ENCODE peak calls at places on chromosomes 12 and 14, in eight cellular contexts. One of them, this sample, is unnamed.

GRCh38 chr12:71010143-71010479 is 89.6 kb upstream of the PTPRR start:
- DNase-seq in neural crest cell: no peak
- DNase-seq in tibial artery: no peak
- DNase-seq in psoas muscle: no peak
- DNase-seq in CD8-positive, alpha-beta T cell: no peak
- DNase-seq in GM13977: no peak
- DNase-seq in left lung: no peak
- DNase-seq in natural killer cell: no peak
- DNase-seq in this sample: no peak

GRCh38 chr12:104673294-104674062 is 216.7 kb downstream of the CHST11 start:
- DNase-seq in CD8-positive, alpha-beta T cell: no peak
- DNase-seq in neural crest cell: no peak
- DNase-seq in left lung: no peak
- DNase-seq in natural killer cell: no peak
- DNase-seq in GM13977: no peak
- DNase-seq in tibial artery: peak; percentile 49
- DNase-seq in psoas muscle: no peak
- DNase-seq in this sample: no peak

GRCh38 chr14:70886421-70887206 is 20.6 kb upstream of the PCNX1 start:
- DNase-seq in CD8-positive, alpha-beta T cell: no peak
- DNase-seq in tibial artery: no peak
- DNase-seq in left lung: no peak
- DNase-seq in neural crest cell: no peak
- DNase-seq in psoas muscle: no peak
- DNase-seq in GM13977: no peak
- DNase-seq in natural killer cell: no peak
- DNase-seq in this sample: peak; percentile 19

GRCh38 chr14:99763527-99764221 is 29.5 kb upstream of the EML1 start:
- DNase-seq in GM13977: no peak
- DNase-seq in CD8-positive, alpha-beta T cell: no peak
- DNase-seq in left lung: no peak
- DNase-seq in natural killer cell: no peak
- DNase-seq in psoas muscle: no peak
- DNase-seq in tibial artery: no peak
- DNase-seq in neural crest cell: no peak
- DNase-seq in this sample: no peak

GRCh38 chr14:76834296-76834695 is 8.1 kb downstream of the LRRC74A start:
- DNase-seq in CD8-positive, alpha-beta T cell: no peak
- DNase-seq in psoas muscle: no peak
- DNase-seq in neural crest cell: no peak
- DNase-seq in natural killer cell: no peak
- DNase-seq in GM13977: no peak
- DNase-seq in tibial artery: no peak
- DNase-seq in left lung: no peak
- DNase-seq in this sample: no peak

GRCh38 chr12:113328368-113328889 is 6.5 kb downstream of the SLC8B1 start:
- DNase-seq in neural crest cell: no peak
- DNase-seq in left lung: peak; percentile 1
- DNase-seq in natural killer cell: no peak
- DNase-seq in GM13977: no peak
- DNase-seq in psoas muscle: peak; percentile 24
- DNase-seq in tibial artery: no peak
- DNase-seq in CD8-positive, alpha-beta T cell: no peak
- DNase-seq in this sample: no peak

GRCh38 chr14:70052990-70053389 is 135.8 kb downstream of the SLC8A3 start:
- DNase-seq in CD8-positive, alpha-beta T cell: no peak
- DNase-seq in neural crest cell: peak; percentile 61
- DNase-seq in psoas muscle: no peak
- DNase-seq in GM13977: no peak
- DNase-seq in left lung: no peak
- DNase-seq in natural killer cell: no peak
- DNase-seq in tibial artery: no peak
- DNase-seq in this sample: no peak

GRCh38 chr12:203462-204260 is 10.3 kb downstream of the SLC6A12 start:
- DNase-seq in neural crest cell: peak; percentile 59
- DNase-seq in natural killer cell: no peak
- DNase-seq in left lung: peak; percentile 81
- DNase-seq in GM13977: no peak
- DNase-seq in psoas muscle: peak; percentile 73
- DNase-seq in tibial artery: no peak
- DNase-seq in CD8-positive, alpha-beta T cell: no peak
- DNase-seq in this sample: no peak

GRCh38 chr12:109489955-109490565 is 12.6 kb downstream of the UBE3B start:
- DNase-seq in left lung: no peak
- DNase-seq in GM13977: no peak
- DNase-seq in psoas muscle: no peak
- DNase-seq in neural crest cell: no peak
- DNase-seq in CD8-positive, alpha-beta T cell: no peak
- DNase-seq in natural killer cell: no peak
- DNase-seq in tibial artery: no peak
- DNase-seq in this sample: no peak

DNA sequence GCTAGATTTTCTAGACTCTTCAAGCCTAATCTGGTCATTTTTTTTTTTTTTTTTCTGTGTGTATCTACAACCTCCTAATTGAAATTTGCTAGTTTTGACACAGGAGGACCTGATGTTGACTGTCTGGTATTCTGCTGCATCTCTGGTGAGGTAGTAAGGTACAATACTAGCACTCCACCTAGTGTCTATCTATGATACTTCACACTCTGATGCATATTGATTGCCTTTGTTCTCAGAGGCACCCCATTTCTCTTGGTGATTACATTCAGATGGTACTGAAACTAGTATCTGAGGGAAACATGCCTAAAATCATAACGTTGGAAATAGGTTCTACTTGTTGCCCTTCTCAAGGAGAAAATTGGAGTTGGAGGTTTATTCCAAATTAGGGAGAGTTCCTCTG is 930.5 kb upstream of the NOVA1 start:
- DNase-seq in tibial artery: no peak
- DNase-seq in GM13977: no peak
- DNase-seq in neural crest cell: no peak
- DNase-seq in psoas muscle: no peak
- DNase-seq in left lung: no peak
- DNase-seq in natural killer cell: no peak
- DNase-seq in CD8-positive, alpha-beta T cell: no peak
- DNase-seq in this sample: no peak
- TF ChIP-seq CTCF in tibial artery: no peak
- TF ChIP-seq CTCF in GM13977: peak; percentile 30
- TF ChIP-seq CTCF in neural crest cell: peak; percentile 72
- TF ChIP-seq CTCF in psoas muscle: no peak
- TF ChIP-seq CTCF in left lung: no peak
- TF ChIP-seq CTCF in natural killer cell: no peak
- TF ChIP-seq CTCF in CD8-positive, alpha-beta T cell: no peak
- TF ChIP-seq CTCF in this sample: no peak

GRCh38 chr14:93104961-93105360 is 10.8 kb downstream of the ITPK1 start:
- DNase-seq in natural killer cell: no peak
- DNase-seq in psoas muscle: no peak
- DNase-seq in GM13977: no peak
- DNase-seq in CD8-positive, alpha-beta T cell: no peak
- DNase-seq in tibial artery: no peak
- DNase-seq in left lung: no peak
- DNase-seq in neural crest cell: no peak
- DNase-seq in this sample: no peak
- TF ChIP-seq CTCF in natural killer cell: no peak
- TF ChIP-seq CTCF in psoas muscle: no peak
- TF ChIP-seq CTCF in GM13977: no peak
- TF ChIP-seq CTCF in CD8-positive, alpha-beta T cell: no peak
- TF ChIP-seq CTCF in tibial artery: no peak
- TF ChIP-seq CTCF in left lung: no peak
- TF ChIP-seq CTCF in neural crest cell: no peak
- TF ChIP-seq CTCF in this sample: no peak

DNA sequence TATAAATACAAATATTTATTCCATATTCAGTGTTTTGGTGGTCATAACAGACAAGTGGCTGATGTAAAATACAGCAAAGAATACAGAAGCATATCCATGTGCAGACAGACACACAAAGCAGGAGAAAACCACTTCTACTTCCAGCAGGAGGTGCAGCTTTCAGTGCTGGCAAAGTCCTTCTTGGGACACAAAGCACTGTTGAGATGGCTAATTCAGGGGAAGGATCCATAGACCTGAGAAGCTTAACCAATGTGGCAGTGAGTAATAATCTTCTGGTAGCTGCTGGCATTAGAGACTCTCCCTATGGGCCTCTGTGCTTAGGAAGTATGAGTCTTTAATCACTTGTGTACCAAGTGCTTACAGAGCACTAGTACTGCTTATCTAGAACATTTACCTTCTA is 26.8 kb downstream of the AMN1 start:
- DNase-seq in CD8-positive, alpha-beta T cell: no peak
- DNase-seq in tibial artery: no peak
- DNase-seq in neural crest cell: no peak
- DNase-seq in psoas muscle: no peak
- DNase-seq in left lung: no peak
- DNase-seq in GM13977: no peak
- DNase-seq in natural killer cell: no peak
- DNase-seq in this sample: no peak
- TF ChIP-seq CTCF in CD8-positive, alpha-beta T cell: no peak
- TF ChIP-seq CTCF in tibial artery: peak; percentile 14
- TF ChIP-seq CTCF in neural crest cell: no peak
- TF ChIP-seq CTCF in psoas muscle: peak; percentile 12
- TF ChIP-seq CTCF in left lung: no peak
- TF ChIP-seq CTCF in GM13977: peak; percentile 5
- TF ChIP-seq CTCF in natural killer cell: no peak
- TF ChIP-seq CTCF in this sample: no peak

DNA sequence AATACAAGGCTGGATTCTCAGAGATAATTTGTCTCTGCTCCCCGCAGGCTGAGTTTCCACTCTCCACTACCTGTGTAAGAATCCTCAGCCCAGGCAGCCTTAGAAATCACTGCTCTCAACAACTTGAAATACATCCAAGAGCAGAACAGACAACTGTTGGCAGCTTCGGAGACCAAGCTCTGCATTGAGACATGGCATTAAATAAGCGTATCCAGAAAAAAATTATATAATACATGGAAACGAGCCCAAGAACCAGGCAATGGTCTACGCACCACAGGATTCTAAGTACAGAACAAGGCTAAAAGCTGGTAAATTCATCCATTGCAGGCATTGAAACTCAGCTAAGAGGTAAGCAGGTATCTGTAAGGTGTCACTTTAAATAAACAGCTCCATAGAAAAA is 165.5 kb upstream of the DIO3 start:
- DNase-seq in natural killer cell: no peak
- DNase-seq in tibial artery: no peak
- DNase-seq in left lung: no peak
- DNase-seq in psoas muscle: no peak
- DNase-seq in CD8-positive, alpha-beta T cell: no peak
- DNase-seq in neural crest cell: no peak
- DNase-seq in GM13977: no peak
- DNase-seq in this sample: no peak
- TF ChIP-seq CTCF in natural killer cell: no peak
- TF ChIP-seq CTCF in tibial artery: no peak
- TF ChIP-seq CTCF in left lung: no peak
- TF ChIP-seq CTCF in psoas muscle: no peak
- TF ChIP-seq CTCF in CD8-positive, alpha-beta T cell: no peak
- TF ChIP-seq CTCF in neural crest cell: no peak
- TF ChIP-seq CTCF in GM13977: no peak
- TF ChIP-seq CTCF in this sample: no peak

GRCh38 chr12:53998900-53999236 is 1.1 kb upstream of the HOXC9 start:
- DNase-seq in tibial artery: no peak
- DNase-seq in GM13977: no peak
- DNase-seq in CD8-positive, alpha-beta T cell: no peak
- DNase-seq in left lung: no peak
- DNase-seq in neural crest cell: no peak
- DNase-seq in psoas muscle: peak; percentile 13
- DNase-seq in natural killer cell: no peak
- DNase-seq in this sample: no peak
- TF ChIP-seq CTCF in tibial artery: no peak
- TF ChIP-seq CTCF in GM13977: no peak
- TF ChIP-seq CTCF in CD8-positive, alpha-beta T cell: no peak
- TF ChIP-seq CTCF in left lung: no peak
- TF ChIP-seq CTCF in neural crest cell: no peak
- TF ChIP-seq CTCF in psoas muscle: no peak
- TF ChIP-seq CTCF in natural killer cell: no peak
- TF ChIP-seq CTCF in this sample: no peak

DNA sequence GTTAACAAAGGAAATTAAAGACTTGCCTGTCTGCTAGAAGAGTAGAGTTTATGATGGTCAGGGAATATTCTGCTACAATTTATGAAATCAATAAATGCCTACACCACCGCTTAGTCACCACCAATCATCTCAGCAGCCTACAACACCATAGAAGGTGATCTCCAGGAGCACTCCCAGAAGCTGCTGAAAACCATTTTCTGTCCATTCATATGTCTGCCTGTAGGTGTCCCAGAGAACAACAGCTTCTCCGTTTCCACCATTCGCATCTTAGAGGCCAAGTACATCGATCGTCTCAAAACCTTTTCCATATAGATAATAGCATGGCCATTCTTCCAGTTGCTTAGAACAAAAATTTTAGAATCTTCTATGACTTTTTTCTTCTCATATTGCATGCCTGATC is 303.4 kb downstream of the KCNC2 start:
- DNase-seq in neural crest cell: no peak
- DNase-seq in GM13977: no peak
- DNase-seq in left lung: no peak
- DNase-seq in psoas muscle: no peak
- DNase-seq in natural killer cell: no peak
- DNase-seq in CD8-positive, alpha-beta T cell: no peak
- DNase-seq in tibial artery: no peak
- DNase-seq in this sample: no peak
- TF ChIP-seq CTCF in neural crest cell: peak; percentile 30
- TF ChIP-seq CTCF in GM13977: no peak
- TF ChIP-seq CTCF in left lung: no peak
- TF ChIP-seq CTCF in psoas muscle: no peak
- TF ChIP-seq CTCF in natural killer cell: no peak
- TF ChIP-seq CTCF in CD8-positive, alpha-beta T cell: no peak
- TF ChIP-seq CTCF in tibial artery: no peak
- TF ChIP-seq CTCF in this sample: no peak

GRCh38 chr14:105489607-105490317 is 1.3 kb upstream of the TEDC1 start:
- DNase-seq in neural crest cell: peak; percentile 70
- DNase-seq in CD8-positive, alpha-beta T cell: peak; percentile 77
- DNase-seq in psoas muscle: peak; percentile 89
- DNase-seq in GM13977: peak; percentile 89
- DNase-seq in natural killer cell: peak; percentile 78
- DNase-seq in tibial artery: peak; percentile 88
- DNase-seq in left lung: peak; percentile 91
- DNase-seq in this sample: peak; percentile 77
- TF ChIP-seq CTCF in neural crest cell: peak; percentile 71
- TF ChIP-seq CTCF in CD8-positive, alpha-beta T cell: peak; percentile 61
- TF ChIP-seq CTCF in psoas muscle: peak; percentile 53
- TF ChIP-seq CTCF in GM13977: peak; percentile 66
- TF ChIP-seq CTCF in natural killer cell: no peak
- TF ChIP-seq CTCF in tibial artery: peak; percentile 57
- TF ChIP-seq CTCF in left lung: peak; percentile 42
- TF ChIP-seq CTCF in this sample: no peak

DNA sequence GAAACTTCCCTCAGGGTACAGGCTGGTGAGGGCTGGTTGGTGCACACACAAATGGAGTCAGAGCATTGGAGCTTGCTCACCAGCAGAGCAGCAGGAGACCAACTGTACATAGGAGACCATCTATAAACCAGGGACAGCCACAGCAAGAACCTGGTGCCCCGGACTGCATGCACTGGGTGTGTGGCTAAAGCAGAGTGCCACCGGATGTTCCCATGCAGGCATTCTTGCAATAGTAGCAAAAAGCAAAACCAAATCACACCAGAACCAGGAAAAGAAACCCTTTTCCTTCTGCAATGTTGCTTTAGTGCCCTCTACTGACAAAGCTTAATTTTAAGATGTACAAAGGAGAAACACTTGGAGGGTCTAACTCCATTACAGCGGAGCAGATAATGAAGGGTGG is 136.3 kb downstream of the MDGA2 start:
- DNase-seq in neural crest cell: no peak
- DNase-seq in psoas muscle: no peak
- DNase-seq in GM13977: peak; percentile 6
- DNase-seq in CD8-positive, alpha-beta T cell: no peak
- DNase-seq in left lung: no peak
- DNase-seq in natural killer cell: no peak
- DNase-seq in tibial artery: no peak
- DNase-seq in this sample: no peak
- TF ChIP-seq CTCF in neural crest cell: peak; percentile 66
- TF ChIP-seq CTCF in psoas muscle: no peak
- TF ChIP-seq CTCF in GM13977: peak; percentile 36
- TF ChIP-seq CTCF in CD8-positive, alpha-beta T cell: no peak
- TF ChIP-seq CTCF in left lung: peak; percentile 35
- TF ChIP-seq CTCF in natural killer cell: no peak
- TF ChIP-seq CTCF in tibial artery: peak; percentile 25
- TF ChIP-seq CTCF in this sample: no peak